ENCODE peak calls at places on chromosome 14, in five cellular contexts. One of them, this sample, is unnamed.

GRCh38 chr14:78519863-78520262 is 349.7 kb downstream of the NRXN3 start:
- DNase-seq in BE2C: no peak
- DNase-seq in ovary: no peak
- DNase-seq in choroid plexus epithelial cell: peak
- DNase-seq in psoas muscle: no peak
- DNase-seq in this sample: peak

GRCh38 chr14:74527736-74528280 is 34.2 kb downstream of the ISCA2 start:
- DNase-seq in BE2C: no peak
- DNase-seq in ovary: no peak
- DNase-seq in choroid plexus epithelial cell: no peak
- DNase-seq in psoas muscle: no peak
- DNase-seq in this sample: no peak

GRCh38 chr14:86852530-86852929 is 1140.5 kb downstream of the GALC start:
- DNase-seq in BE2C: no peak
- DNase-seq in ovary: no peak
- DNase-seq in choroid plexus epithelial cell: peak
- DNase-seq in psoas muscle: no peak
- DNase-seq in this sample: no peak

GRCh38 chr14:102622262-102622885 is 29.9 kb downstream of the RCOR1 start:
- DNase-seq in BE2C: peak
- DNase-seq in ovary: no peak
- DNase-seq in choroid plexus epithelial cell: no peak
- DNase-seq in psoas muscle: no peak
- DNase-seq in this sample: no peak

GRCh38 chr14:95106966-95107365 is 50.4 kb downstream of the DICER1 start:
- DNase-seq in BE2C: no peak
- DNase-seq in ovary: no peak
- DNase-seq in choroid plexus epithelial cell: no peak
- DNase-seq in psoas muscle: no peak
- DNase-seq in this sample: no peak

GRCh38 chr14:59262717-59263469 is 74.4 kb downstream of the DAAM1 start:
- DNase-seq in BE2C: no peak
- DNase-seq in ovary: no peak
- DNase-seq in choroid plexus epithelial cell: no peak
- DNase-seq in psoas muscle: no peak
- DNase-seq in this sample: peak

GRCh38 chr14:75944607-75945241 is 37.1 kb downstream of the TGFB3 start:
- DNase-seq in BE2C: no peak
- DNase-seq in ovary: no peak
- DNase-seq in choroid plexus epithelial cell: no peak
- DNase-seq in psoas muscle: no peak
- DNase-seq in this sample: no peak

GRCh38 chr14:92724516-92725340 is 23.7 kb downstream of the LGMN start:
- DNase-seq in BE2C: no peak
- DNase-seq in ovary: no peak
- DNase-seq in choroid plexus epithelial cell: no peak
- DNase-seq in psoas muscle: no peak
- DNase-seq in this sample: no peak

GRCh38 chr14:29587046-29587445 is 340.6 kb downstream of the PRKD1 start:
- DNase-seq in BE2C: no peak
- DNase-seq in ovary: no peak
- DNase-seq in choroid plexus epithelial cell: peak
- DNase-seq in psoas muscle: no peak
- DNase-seq in this sample: no peak

GRCh38 chr14:102187583-102188001 is 47.9 kb downstream of the WDR20 start:
- DNase-seq in BE2C: peak
- DNase-seq in ovary: no peak
- DNase-seq in choroid plexus epithelial cell: no peak
- DNase-seq in psoas muscle: no peak
- DNase-seq in this sample: no peak

GRCh38 chr14:81330619-81331122 is 69.5 kb downstream of the STON2 start:
- DNase-seq in BE2C: no peak
- DNase-seq in ovary: no peak
- DNase-seq in choroid plexus epithelial cell: no peak
- DNase-seq in psoas muscle: no peak
- DNase-seq in this sample: no peak

GRCh38 chr14:61178226-61179060 is 102.7 kb downstream of the TMEM30B start:
- DNase-seq in BE2C: no peak
- DNase-seq in ovary: no peak
- DNase-seq in choroid plexus epithelial cell: peak
- DNase-seq in psoas muscle: peak
- DNase-seq in this sample: peak
- H3K4me3 ChIP-seq in BE2C: no peak
- H3K4me3 ChIP-seq in ovary: no peak
- H3K4me3 ChIP-seq in choroid plexus epithelial cell: no peak
- H3K4me3 ChIP-seq in psoas muscle: no peak
- H3K4me3 ChIP-seq in this sample: no peak

DNA sequence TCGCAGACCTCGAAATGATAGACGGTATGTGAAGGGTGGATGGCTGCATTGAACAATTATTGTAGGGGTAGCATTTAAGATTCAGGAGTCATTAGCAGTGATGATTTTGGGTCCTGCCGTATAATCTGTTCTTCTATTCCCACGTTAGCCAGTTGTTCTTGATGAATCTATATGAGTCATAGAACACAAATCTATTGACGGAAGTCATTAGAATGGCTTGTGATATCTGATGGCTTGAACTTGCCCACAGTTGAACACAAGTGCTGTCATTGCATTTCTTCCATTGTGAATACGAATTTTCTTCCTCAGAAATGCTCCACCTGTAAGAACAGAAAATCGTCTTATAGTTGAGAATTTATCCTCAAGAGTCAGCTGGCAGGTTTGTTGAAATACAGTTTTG is 1.9 kb downstream of the SRSF5 start:
- DNase-seq in BE2C: no peak
- DNase-seq in ovary: no peak
- DNase-seq in choroid plexus epithelial cell: no peak
- DNase-seq in psoas muscle: no peak
- DNase-seq in this sample: no peak
- H3K4me3 ChIP-seq in BE2C: peak
- H3K4me3 ChIP-seq in ovary: no peak
- H3K4me3 ChIP-seq in choroid plexus epithelial cell: peak
- H3K4me3 ChIP-seq in psoas muscle: peak
- H3K4me3 ChIP-seq in this sample: no peak

GRCh38 chr14:64541261-64541970 is 875 bp downstream of the HSPA2 start:
- DNase-seq in BE2C: peak
- DNase-seq in ovary: peak
- DNase-seq in choroid plexus epithelial cell: peak
- DNase-seq in psoas muscle: no peak
- DNase-seq in this sample: no peak
- H3K4me3 ChIP-seq in BE2C: no peak
- H3K4me3 ChIP-seq in ovary: peak
- H3K4me3 ChIP-seq in choroid plexus epithelial cell: peak
- H3K4me3 ChIP-seq in psoas muscle: peak
- H3K4me3 ChIP-seq in this sample: no peak

DNA sequence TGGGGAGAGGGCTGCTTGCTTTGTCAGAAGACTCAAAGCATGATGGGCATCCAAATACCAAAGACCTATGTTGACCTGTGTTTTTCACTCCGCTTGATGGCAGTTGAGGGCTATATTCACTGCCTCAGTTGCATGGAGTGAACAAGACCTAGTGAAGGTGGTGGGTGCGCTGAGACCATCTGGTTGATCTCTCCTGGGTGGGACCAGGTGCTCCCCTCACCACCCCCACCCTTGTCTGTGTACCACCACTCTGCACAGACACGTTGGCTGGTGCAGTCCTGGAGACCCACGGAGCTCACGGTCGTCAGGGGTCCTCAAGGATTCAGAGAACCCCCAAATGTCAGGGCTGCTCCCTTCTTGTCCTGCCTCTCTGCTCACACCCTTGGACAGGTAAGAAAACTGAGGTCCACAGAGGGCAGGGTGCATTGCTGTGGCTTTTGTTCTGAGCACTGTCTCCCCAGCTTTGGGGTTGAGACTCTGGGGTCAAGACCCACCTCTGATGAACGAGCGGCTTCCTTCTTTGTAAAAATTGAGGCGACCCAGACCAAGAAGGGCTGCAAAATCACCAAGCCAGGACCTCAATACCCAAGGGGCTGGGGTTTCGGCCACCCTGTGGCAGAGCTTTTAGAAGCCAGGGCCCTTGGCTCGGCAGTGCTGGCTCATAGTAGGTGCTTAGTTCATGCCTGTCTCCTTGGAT is 166.3 kb upstream of the RTL1 start:
- DNase-seq in BE2C: no peak
- DNase-seq in ovary: peak
- DNase-seq in choroid plexus epithelial cell: no peak
- DNase-seq in psoas muscle: peak
- DNase-seq in this sample: no peak
- H3K4me3 ChIP-seq in BE2C: no peak
- H3K4me3 ChIP-seq in ovary: no peak
- H3K4me3 ChIP-seq in choroid plexus epithelial cell: no peak
- H3K4me3 ChIP-seq in psoas muscle: no peak
- H3K4me3 ChIP-seq in this sample: no peak

GRCh38 chr14:67357583-67358354 is 1.8 kb downstream of the ATP6V1D start:
- DNase-seq in BE2C: no peak
- DNase-seq in ovary: no peak
- DNase-seq in choroid plexus epithelial cell: peak
- DNase-seq in psoas muscle: no peak
- DNase-seq in this sample: no peak
- H3K4me3 ChIP-seq in BE2C: no peak
- H3K4me3 ChIP-seq in ovary: no peak
- H3K4me3 ChIP-seq in choroid plexus epithelial cell: peak
- H3K4me3 ChIP-seq in psoas muscle: peak
- H3K4me3 ChIP-seq in this sample: no peak

GRCh38 chr14:61355892-61356325 is 34.5 kb downstream of the PRKCH start:
- DNase-seq in BE2C: no peak
- DNase-seq in ovary: no peak
- DNase-seq in choroid plexus epithelial cell: peak
- DNase-seq in psoas muscle: peak
- DNase-seq in this sample: no peak
- H3K4me3 ChIP-seq in BE2C: no peak
- H3K4me3 ChIP-seq in ovary: no peak
- H3K4me3 ChIP-seq in choroid plexus epithelial cell: no peak
- H3K4me3 ChIP-seq in psoas muscle: peak
- H3K4me3 ChIP-seq in this sample: no peak

GRCh38 chr14:55604467-55604866 is 24.5 kb downstream of the KTN1 start:
- DNase-seq in BE2C: no peak
- DNase-seq in ovary: no peak
- DNase-seq in choroid plexus epithelial cell: no peak
- DNase-seq in psoas muscle: no peak
- DNase-seq in this sample: no peak

GRCh38 chr14:55607386-55607785 is 27.4 kb downstream of the KTN1 start:
- DNase-seq in BE2C: no peak
- DNase-seq in ovary: no peak
- DNase-seq in choroid plexus epithelial cell: no peak
- DNase-seq in psoas muscle: no peak
- DNase-seq in this sample: no peak

GRCh38 chr14:55603401-55603953 is 23.5 kb downstream of the KTN1 start:
- DNase-seq in BE2C: no peak
- DNase-seq in ovary: no peak
- DNase-seq in choroid plexus epithelial cell: no peak
- DNase-seq in psoas muscle: no peak
- DNase-seq in this sample: no peak

GRCh38 chr14:55605793-55606192 is 25.8 kb downstream of the KTN1 start:
- DNase-seq in BE2C: no peak
- DNase-seq in ovary: no peak
- DNase-seq in choroid plexus epithelial cell: peak
- DNase-seq in psoas muscle: no peak
- DNase-seq in this sample: no peak

GRCh38 chr14:55604900-55605418 is 25.0 kb downstream of the KTN1 start:
- DNase-seq in BE2C: no peak
- DNase-seq in ovary: no peak
- DNase-seq in choroid plexus epithelial cell: no peak
- DNase-seq in psoas muscle: no peak
- DNase-seq in this sample: no peak
- H3K4me3 ChIP-seq in BE2C: no peak
- H3K4me3 ChIP-seq in ovary: no peak
- H3K4me3 ChIP-seq in choroid plexus epithelial cell: no peak
- H3K4me3 ChIP-seq in psoas muscle: no peak
- H3K4me3 ChIP-seq in this sample: no peak

GRCh38 chr14:85528080-85528881 is 1.7 kb upstream of the FLRT2 start:
- DNase-seq in BE2C: no peak
- DNase-seq in ovary: peak
- DNase-seq in choroid plexus epithelial cell: peak
- DNase-seq in psoas muscle: no peak
- DNase-seq in this sample: no peak

GRCh38 chr14:85529803-85530574 is at the start of gene FLRT2:
- DNase-seq in BE2C: no peak
- DNase-seq in ovary: peak
- DNase-seq in choroid plexus epithelial cell: peak
- DNase-seq in psoas muscle: peak
- DNase-seq in this sample: no peak

GRCh38 chr14:85527458-85527857 is 2.5 kb upstream of the FLRT2 start:
- DNase-seq in BE2C: no peak
- DNase-seq in ovary: no peak
- DNase-seq in choroid plexus epithelial cell: peak
- DNase-seq in psoas muscle: no peak
- DNase-seq in this sample: no peak

GRCh38 chr14:85530626-85531025 is 682 bp downstream of the FLRT2 start:
- DNase-seq in BE2C: no peak
- DNase-seq in ovary: no peak
- DNase-seq in choroid plexus epithelial cell: no peak
- DNase-seq in psoas muscle: no peak
- DNase-seq in this sample: no peak

GRCh38 chr14:85528882-85529585 is 910 bp upstream of the FLRT2 start:
- DNase-seq in BE2C: no peak
- DNase-seq in ovary: peak
- DNase-seq in choroid plexus epithelial cell: peak
- DNase-seq in psoas muscle: no peak
- DNase-seq in this sample: no peak
- H3K4me3 ChIP-seq in BE2C: no peak
- H3K4me3 ChIP-seq in ovary: peak
- H3K4me3 ChIP-seq in choroid plexus epithelial cell: peak
- H3K4me3 ChIP-seq in psoas muscle: peak
- H3K4me3 ChIP-seq in this sample: no peak

GRCh38 chr14:105412768-105413541 is 6.7 kb upstream of the MTA1 start:
- DNase-seq in BE2C: no peak
- DNase-seq in ovary: no peak
- DNase-seq in choroid plexus epithelial cell: no peak
- DNase-seq in psoas muscle: no peak
- DNase-seq in this sample: no peak

GRCh38 chr14:105413542-105413886 is 6.1 kb upstream of the MTA1 start:
- DNase-seq in BE2C: no peak
- DNase-seq in ovary: no peak
- DNase-seq in choroid plexus epithelial cell: no peak
- DNase-seq in psoas muscle: no peak
- DNase-seq in this sample: no peak

GRCh38 chr14:105416671-105417070 is 3.0 kb upstream of the MTA1 start:
- DNase-seq in BE2C: no peak
- DNase-seq in ovary: no peak
- DNase-seq in choroid plexus epithelial cell: peak
- DNase-seq in psoas muscle: no peak
- DNase-seq in this sample: no peak

GRCh38 chr14:105415481-105416428 is 3.9 kb upstream of the MTA1 start:
- DNase-seq in BE2C: no peak
- DNase-seq in ovary: no peak
- DNase-seq in choroid plexus epithelial cell: no peak
- DNase-seq in psoas muscle: no peak
- DNase-seq in this sample: no peak

GRCh38 chr14:105414456-105415371 is 4.9 kb upstream of the MTA1 start:
- DNase-seq in BE2C: peak
- DNase-seq in ovary: peak
- DNase-seq in choroid plexus epithelial cell: peak
- DNase-seq in psoas muscle: peak
- DNase-seq in this sample: no peak
- H3K4me3 ChIP-seq in BE2C: peak
- H3K4me3 ChIP-seq in ovary: peak
- H3K4me3 ChIP-seq in choroid plexus epithelial cell: peak
- H3K4me3 ChIP-seq in psoas muscle: peak
- H3K4me3 ChIP-seq in this sample: peak